ENCODE peak calls at places on chromosomes 3 and 15, in six cellular contexts. B, S, W, F, P and A are unnamed samples.

GRCh38 chr3:117019082-117019713 is 309.6 kb downstream of the TUSC7 start:
- DNase-seq in B (peak), S (peak), W (peak), F (peak), P (peak), A (peak)

GRCh38 chr3:12716605-12717121 is 42.4 kb downstream of the TMEM40 start:
- DNase-seq in B (peak), S (peak), W (no peak), F (no peak), P (peak), A (peak)

GRCh38 chr3:38721207-38721772 is 71.8 kb upstream of the SCN5A start:
- DNase-seq in B (no peak), S (no peak), W (no peak), F (no peak), P (no peak), A (no peak)

GRCh38 chr15:78811825-78812183 is 540 bp upstream of the ADAMTS7 start:
- DNase-seq in B (no peak), S (no peak), W (no peak), F (no peak), P (no peak), A (no peak)

GRCh38 chr15:76260246-76260938 is 50.9 kb downstream of the ETFA start:
- DNase-seq in B (no peak), S (no peak), W (no peak), F (no peak), P (no peak), A (no peak)

GRCh38 chr3:49534581-49535495 is 19.4 kb upstream of the BSN start:
- DNase-seq in B (peak), S (no peak), W (peak), F (no peak), P (peak), A (no peak)

GRCh38 chr3:52777127-52777958 is at the start of gene ITIH1:
- DNase-seq in B (no peak), S (no peak), W (no peak), F (no peak), P (no peak), A (no peak)

GRCh38 chr3:48692551-48692950 is 6.8 kb upstream of the NCKIPSD start:
- DNase-seq in B (no peak), S (peak), W (no peak), F (peak), P (no peak), A (no peak)

GRCh38 chr3:168081171-168081771 is 14.5 kb downstream of the GOLIM4 start:
- DNase-seq in B (no peak), S (peak), W (no peak), F (no peak), P (peak), A (no peak)

GRCh38 chr3:184145120-184145524 is 10.0 kb downstream of the EIF2B5 start:
- DNase-seq in B (peak), S (peak), W (no peak), F (peak), P (peak), A (peak)

GRCh38 chr15:67967871-67968423 is 86.2 kb upstream of the PIAS1 start:
- DNase-seq in B (peak), S (peak), W (peak), F (peak), P (peak), A (no peak)

GRCh38 chr3:150345021-150345538 is 63.0 kb upstream of the TSC22D2 start:
- DNase-seq in B (no peak), S (no peak), W (no peak), F (peak), P (peak), A (no peak)

GRCh38 chr3:19885468-19885867 is 48.5 kb downstream of the EFHB start:
- DNase-seq in B (peak), S (peak), W (peak), F (peak), P (peak), A (peak)

GRCh38 chr3:127612966-127613365 is 14.8 kb downstream of the MCM2 start:
- DNase-seq in B (no peak), S (no peak), W (no peak), F (no peak), P (peak), A (no peak)

GRCh38 chr15:58227706-58228543 is 89.7 kb downstream of the AQP9 start:
- DNase-seq in B (peak), S (peak), W (peak), F (peak), P (peak), A (peak)

GRCh38 chr15:66611257-66612053 is 45.7 kb upstream of the LCTL start:
- DNase-seq in B (no peak), S (no peak), W (no peak), F (no peak), P (no peak), A (no peak)

GRCh38 chr3:46107682-46108081 is 80.4 kb upstream of the XCR1 start:
- DNase-seq in B (no peak), S (no peak), W (no peak), F (no peak), P (no peak), A (peak)

GRCh38 chr3:33044676-33045075 is 52.3 kb downstream of the GLB1 start:
- DNase-seq in B (no peak), S (no peak), W (no peak), F (no peak), P (no peak), A (peak)

GRCh38 chr15:27342991-27343390 is 372.0 kb downstream of the GABRG3 start:
- DNase-seq in B (no peak), S (no peak), W (no peak), F (no peak), P (no peak), A (no peak)

GRCh38 chr3:196537319-196537984 is 22.3 kb upstream of the SMCO1 start:
- DNase-seq in B (peak), S (peak), W (peak), F (peak), P (no peak), A (peak)

GRCh38 chr3:119194237-119195150 is 21.1 kb downstream of the UPK1B start:
- DNase-seq in B (no peak), S (peak), W (no peak), F (peak), P (peak), A (no peak)

GRCh38 chr3:5019411-5020261 is 40.4 kb downstream of the BHLHE40 start:
- DNase-seq in B (no peak), S (no peak), W (no peak), F (no peak), P (no peak), A (no peak)

GRCh38 chr15:101112336-101113113 is 139.3 kb downstream of the CHSY1 start:
- DNase-seq in B (no peak), S (no peak), W (no peak), F (peak), P (no peak), A (no peak)

GRCh38 chr3:47614788-47615187 is 36.1 kb upstream of the CSPG5 start:
- DNase-seq in B (no peak), S (no peak), W (no peak), F (no peak), P (no peak), A (no peak)

GRCh38 chr3:168990111-168990510 is 673.4 kb downstream of the MECOM start:
- DNase-seq in B (no peak), S (peak), W (no peak), F (no peak), P (no peak), A (no peak)

GRCh38 chr15:100170280-100170654 is 171.5 kb downstream of the ADAMTS17 start:
- DNase-seq in B (no peak), S (no peak), W (no peak), F (no peak), P (no peak), A (peak)

GRCh38 chr3:71304684-71305083 is 278.8 kb downstream of the FOXP1 start:
- DNase-seq in B (peak), S (peak), W (no peak), F (peak), P (no peak), A (no peak)

GRCh38 chr15:48040166-48040817 is 80.5 kb upstream of the SLC24A5 start:
- DNase-seq in B (no peak), S (peak), W (no peak), F (peak), P (peak), A (peak)

GRCh38 chr15:33048255-33048654 is 146.3 kb downstream of the FMN1 start:
- DNase-seq in B (no peak), S (no peak), W (peak), F (no peak), P (no peak), A (no peak)

GRCh38 chr3:151580592-151580991 is 119.7 kb upstream of the IGSF10 start:
- DNase-seq in B (peak), S (peak), W (no peak), F (peak), P (peak), A (no peak)

GRCh38 chr3:128217702-128218475 is 64.6 kb downstream of the EEFSEC start:
- DNase-seq in B (peak), S (peak), W (no peak), F (no peak), P (no peak), A (peak)

GRCh38 chr3:122392868-122393844 is 9.2 kb downstream of the FAM162A start:
- DNase-seq in B (peak), S (peak), W (peak), F (peak), P (peak), A (peak)

GRCh38 chr15:70348581-70349344 is 251.0 kb upstream of the TLE3 start:
- DNase-seq in B (no peak), S (no peak), W (no peak), F (peak), P (peak), A (no peak)

GRCh38 chr3:136671921-136672320 is 80.3 kb downstream of the STAG1 start:
- DNase-seq in B (no peak), S (peak), W (no peak), F (no peak), P (peak), A (no peak)

GRCh38 chr3:129599607-129600006 is 6.9 kb downstream of the PLXND1 start:
- DNase-seq in B (no peak), S (peak), W (no peak), F (no peak), P (peak), A (no peak)

GRCh38 chr3:130044370-130044769 is 37.3 kb upstream of the ALG1L2 start:
- DNase-seq in B (no peak), S (no peak), W (no peak), F (no peak), P (no peak), A (no peak)

GRCh38 chr15:76333720-76334437 is 2.7 kb upstream of the ISL2 start:
- DNase-seq in B (peak), S (no peak), W (no peak), F (no peak), P (no peak), A (no peak)

GRCh38 chr3:56879453-56880224 is 77.9 kb upstream of the ARHGEF3 start:
- DNase-seq in B (no peak), S (peak), W (no peak), F (peak), P (peak), A (no peak)

GRCh38 chr3:31226331-31226730 is 306.4 kb upstream of the STT3B start:
- DNase-seq in B (no peak), S (no peak), W (no peak), F (no peak), P (no peak), A (no peak)

DNA sequence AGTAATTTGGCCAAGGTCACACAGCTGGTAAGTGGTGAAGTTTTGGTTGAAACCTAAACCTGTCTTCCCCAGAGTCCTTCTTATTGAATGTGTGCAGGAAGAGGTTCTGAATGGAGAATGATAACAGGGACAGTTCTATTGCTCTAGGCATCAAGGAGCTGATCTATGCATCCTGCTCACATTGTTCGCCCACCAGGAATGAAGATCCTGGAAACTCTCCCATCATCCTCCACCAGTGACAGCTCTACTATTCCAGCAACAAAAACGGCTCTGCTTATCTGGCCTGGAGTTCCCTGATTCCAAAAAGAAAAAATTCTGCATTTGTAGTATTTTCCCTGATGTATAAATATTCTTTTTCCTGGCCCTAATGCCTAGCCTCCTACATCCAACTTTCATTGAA is 16.4 kb upstream of the TNFAIP8L3 start:
- DNase-seq in B (no peak), S (peak), W (no peak), F (no peak), P (no peak), A (no peak)
- H3K4me2 ChIP-seq in B (no peak), S (no peak), W (no peak), F (no peak), P (no peak), A (no peak)

GRCh38 chr3:195085356-195086130 is 185.4 kb downstream of the XXYLT1 start:
- DNase-seq in B (no peak), S (no peak), W (no peak), F (no peak), P (no peak), A (no peak)

GRCh38 chr3:195084746-195085145 is 186.2 kb downstream of the XXYLT1 start:
- DNase-seq in B (no peak), S (no peak), W (no peak), F (no peak), P (no peak), A (no peak)

GRCh38 chr3:195087321-195087720 is 183.6 kb downstream of the XXYLT1 start:
- DNase-seq in B (no peak), S (no peak), W (no peak), F (no peak), P (no peak), A (no peak)

GRCh38 chr3:195086885-195087284 is 184.1 kb downstream of the XXYLT1 start:
- DNase-seq in B (no peak), S (no peak), W (no peak), F (no peak), P (no peak), A (no peak)

DNA sequence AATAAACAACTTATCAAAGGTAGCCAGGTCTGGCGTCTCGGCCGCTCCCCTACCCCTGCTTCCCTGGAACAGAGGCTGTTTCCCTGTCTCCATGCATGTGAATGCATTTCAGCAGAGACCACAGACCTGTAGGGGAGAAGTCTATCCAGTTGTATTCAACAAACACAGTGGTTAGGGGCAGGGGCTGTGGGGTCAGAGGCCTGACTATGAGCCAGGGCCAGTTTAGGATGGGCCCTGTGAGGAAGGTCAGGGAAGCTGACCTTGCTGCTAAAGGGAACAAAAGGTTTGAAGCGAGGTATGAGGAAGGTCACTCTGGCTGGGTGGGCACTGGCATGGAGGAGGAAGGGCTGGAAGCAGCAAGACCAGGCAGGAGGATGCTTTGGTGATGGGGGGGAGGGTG is 184.6 kb downstream of the XXYLT1 start:
- DNase-seq in B (no peak), S (no peak), W (no peak), F (no peak), P (no peak), A (no peak)
- H3K4me2 ChIP-seq in B (no peak), S (no peak), W (no peak), F (no peak), P (no peak), A (no peak)

DNA sequence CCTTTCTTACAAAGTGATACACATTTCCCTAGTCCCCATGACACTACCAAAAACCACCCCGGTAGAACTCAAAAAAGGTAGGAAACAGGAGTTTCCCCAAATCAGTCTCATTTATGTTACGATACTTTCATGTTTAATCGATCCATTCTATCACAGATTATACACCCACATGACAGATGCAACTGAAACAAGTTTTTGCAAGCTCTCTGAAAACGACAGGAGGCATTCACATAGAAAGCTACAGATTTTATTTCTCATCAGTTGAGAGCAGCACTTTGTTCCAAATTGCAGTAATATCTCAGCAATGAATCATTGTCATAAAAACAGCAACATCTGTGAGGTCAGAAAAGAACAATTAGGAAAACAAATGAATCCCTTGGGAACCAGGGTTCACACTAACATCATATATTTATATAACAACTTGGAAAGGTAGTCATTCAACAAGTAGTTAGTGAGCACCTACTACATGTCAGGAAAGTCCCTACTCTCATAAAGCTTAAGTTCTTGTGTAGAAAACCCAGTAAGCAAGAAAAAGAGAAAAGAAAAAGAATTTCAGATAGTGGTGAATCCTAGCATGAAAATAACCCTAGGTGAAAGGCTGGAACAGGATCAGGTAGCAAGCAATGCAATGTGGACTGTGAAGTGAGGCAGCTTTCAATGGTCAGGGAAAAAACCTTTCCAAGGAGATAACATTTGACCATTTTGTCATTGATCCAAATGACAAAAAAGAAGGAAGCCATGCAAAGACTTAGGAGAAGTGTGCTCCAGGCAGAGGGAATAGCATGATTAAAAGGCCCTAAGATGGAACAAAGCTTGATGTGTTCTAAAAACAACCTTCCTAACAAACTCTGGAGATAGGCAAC is 8.3 kb downstream of the PLD1 start:
- DNase-seq in B (no peak), S (peak), W (no peak), F (peak), P (peak), A (no peak)
- H3K4me2 ChIP-seq in B (no peak), S (peak), W (no peak), F (peak), P (peak), A (no peak)

GRCh38 chr3:109154989-109155388 is 18.5 kb downstream of the C3orf85 start:
- DNase-seq in B (no peak), S (no peak), W (no peak), F (no peak), P (peak), A (no peak)
- H3K4me2 ChIP-seq in B (no peak), S (no peak), W (no peak), F (no peak), P (no peak), A (no peak)

GRCh38 chr15:60804551-60804950 is 325.6 kb upstream of the ICE2 start:
- DNase-seq in B (no peak), S (no peak), W (no peak), F (no peak), P (no peak), A (no peak)
- H3K4me2 ChIP-seq in B (no peak), S (no peak), W (no peak), F (no peak), P (no peak), A (no peak)